ENCODE peak calls at places on chromosomes 11 and 22, in five cellular contexts. A, T, K, X and L are unnamed samples.

GRCh38 chr22:49344196-49344595 is 483.5 kb downstream of the BRD1 start:
- DNase-seq in A (no peak), K (no peak), T (no peak), X (no peak), L (no peak)

GRCh38 chr11:48088682-48089050 is 108.3 kb downstream of the PTPRJ start:
- DNase-seq in T (no peak), K (no peak), X (no peak), A (no peak), L (no peak)

GRCh38 chr11:690738-691633 is 4.0 kb downstream of the DEAF1 start:
- DNase-seq in A (no peak), X (peak), T (no peak), K (no peak), L (no peak)

GRCh38 chr11:69463181-69463891 is 18.1 kb upstream of the LINC01488 start:
- DNase-seq in K (peak), A (no peak), T (no peak), X (no peak), L (no peak)

GRCh38 chr11:58919980-58920379 is 19.3 kb upstream of the GLYATL1 start:
- DNase-seq in K (no peak), T (no peak), A (no peak), X (peak), L (no peak)

GRCh38 chr11:61833478-61833877 is 5.4 kb downstream of the FADS2 start:
- DNase-seq in X (no peak), T (no peak), K (no peak), A (no peak), L (no peak)

GRCh38 chr11:128501576-128502549 is 85.5 kb downstream of the ETS1 start:
- DNase-seq in K (peak), A (peak), X (no peak), T (no peak), L (no peak)

GRCh38 chr22:27715078-27715477 is 86.5 kb downstream of the MN1 start:
- DNase-seq in X (no peak), K (no peak), T (no peak), A (no peak), L (no peak)

GRCh38 chr22:22031183-22031560 is 48.6 kb upstream of the TOP3B start:
- DNase-seq in K (no peak), A (no peak), X (no peak), T (no peak), L (no peak)

GRCh38 chr11:8631395-8632110 is 37.5 kb upstream of the STK33 start:
- DNase-seq in T (no peak), A (no peak), X (peak), K (peak), L (no peak)

GRCh38 chr22:40636380-40637180 is at the start of gene MRTFA:
- DNase-seq in T (peak), X (peak), A (peak), K (peak), L (peak)
- TF ChIP-seq CTCF in T (no peak), X (no peak), A (no peak), K (no peak), L (no peak)

GRCh38 chr22:37330200-37331033 is 48.1 kb downstream of the CYTH4 start:
- DNase-seq in A (peak), T (peak), K (peak), X (peak), L (peak)
- TF ChIP-seq CTCF in A (no peak), T (peak), K (peak), X (no peak), L (no peak)

GRCh38 chr22:23242473-23243001 is 62.2 kb downstream of the BCR start:
- DNase-seq in T (no peak), K (no peak), A (no peak), X (no peak), L (no peak)
- TF ChIP-seq CTCF in T (no peak), K (no peak), A (no peak), X (no peak), L (no peak)

GRCh38 chr11:11356842-11357241 is 3.8 kb upstream of the CSNK2A3 start:
- DNase-seq in T (no peak), A (no peak), K (no peak), X (no peak), L (no peak)
- TF ChIP-seq CTCF in T (no peak), A (no peak), K (no peak), X (no peak), L (no peak)

GRCh38 chr11:118027694-118028093 is 41.5 kb downstream of the IL10RA start:
- DNase-seq in A (no peak), T (no peak), X (no peak), K (no peak), L (no peak)
- TF ChIP-seq CTCF in A (no peak), T (no peak), X (no peak), K (no peak), L (no peak)

GRCh38 chr11:132186699-132187098 is 816.3 kb downstream of the NTM start:
- DNase-seq in X (no peak), K (no peak), T (no peak), A (peak), L (no peak)
- TF ChIP-seq CTCF in X (no peak), K (no peak), T (peak), A (peak), L (no peak)

GRCh38 chr11:116732740-116733385 is 39.9 kb downstream of the BUD13 start:
- DNase-seq in T (peak), A (peak), K (peak), X (peak), L (peak)
- TF ChIP-seq CTCF in T (peak), A (peak), K (peak), X (peak), L (peak)

DNA sequence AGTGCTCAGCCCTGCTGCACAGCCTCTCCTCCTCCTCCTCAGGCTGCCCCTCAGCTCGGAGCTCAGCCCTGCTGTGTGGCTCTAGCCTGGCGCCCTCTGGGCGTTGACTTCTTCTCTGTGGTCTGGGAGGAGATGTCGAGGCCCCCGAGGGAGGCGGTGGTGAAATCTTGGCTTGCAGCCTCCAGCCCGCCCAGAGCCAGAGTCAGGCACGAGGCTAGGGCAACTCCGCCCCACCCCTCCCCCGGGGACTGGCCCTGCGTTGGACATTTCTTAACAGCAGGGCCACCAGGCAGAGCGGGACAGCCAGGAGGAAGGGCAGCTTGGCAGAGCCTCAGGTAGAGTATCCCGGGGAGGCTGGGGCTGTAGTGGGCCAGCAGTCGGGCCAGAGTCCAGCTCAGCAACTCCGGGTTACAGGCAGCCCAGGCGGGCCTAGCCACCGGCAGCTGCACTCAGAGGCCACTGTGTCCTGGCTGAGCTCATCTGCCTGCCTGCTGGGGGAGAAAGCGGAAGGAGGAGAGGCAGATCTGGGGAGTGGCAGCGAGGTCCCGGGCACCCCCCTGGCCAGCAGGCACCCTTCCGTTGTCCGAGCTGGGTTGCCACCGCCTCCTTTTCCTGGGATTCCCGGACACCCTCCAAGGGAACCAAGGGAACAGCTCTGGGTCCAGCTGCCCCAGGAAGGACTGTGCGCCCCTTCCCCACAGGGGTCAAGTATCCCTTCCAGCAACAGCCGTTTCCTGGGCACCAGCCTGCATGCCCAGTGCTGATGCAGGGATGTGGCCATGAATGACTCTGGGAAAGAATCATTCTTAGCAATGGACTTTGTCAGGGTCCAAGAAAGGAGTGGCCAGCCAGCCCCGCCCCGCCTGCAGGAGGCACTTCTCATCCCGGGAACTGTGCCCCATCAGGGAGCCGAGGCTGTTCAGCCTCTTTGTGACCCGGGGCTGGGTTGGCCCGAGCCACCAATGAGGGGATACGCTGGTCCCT is at the start of gene ALDH3B1:
- DNase-seq in T (no peak), X (peak), A (no peak), K (peak), L (peak)
- TF ChIP-seq CTCF in T (no peak), X (no peak), A (no peak), K (no peak), L (no peak)

DNA sequence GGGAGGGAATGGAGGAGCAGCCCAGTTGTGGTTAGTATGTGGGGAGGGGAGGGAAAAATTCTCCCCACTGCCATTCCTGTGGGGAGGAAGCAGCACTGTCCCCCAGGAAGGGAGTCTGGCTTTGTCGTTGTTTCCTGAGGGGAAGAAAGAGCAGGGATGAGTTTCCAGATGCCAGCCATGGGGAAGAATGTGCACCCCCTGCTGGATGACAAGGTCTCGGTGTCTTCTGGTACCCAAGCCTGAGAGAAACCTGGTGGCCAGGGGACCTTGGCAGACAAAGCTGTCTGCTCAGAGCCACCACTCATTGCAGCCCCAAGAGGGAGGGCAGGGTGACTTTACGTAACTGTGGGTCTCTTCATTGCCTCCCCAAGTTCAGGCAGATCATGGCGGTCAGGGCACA is 81.3 kb upstream of the CD82 start:
- DNase-seq in X (no peak), A (peak), T (no peak), K (peak), L (no peak)
- TF ChIP-seq CTCF in X (no peak), A (peak), T (peak), K (peak), L (no peak)

DNA sequence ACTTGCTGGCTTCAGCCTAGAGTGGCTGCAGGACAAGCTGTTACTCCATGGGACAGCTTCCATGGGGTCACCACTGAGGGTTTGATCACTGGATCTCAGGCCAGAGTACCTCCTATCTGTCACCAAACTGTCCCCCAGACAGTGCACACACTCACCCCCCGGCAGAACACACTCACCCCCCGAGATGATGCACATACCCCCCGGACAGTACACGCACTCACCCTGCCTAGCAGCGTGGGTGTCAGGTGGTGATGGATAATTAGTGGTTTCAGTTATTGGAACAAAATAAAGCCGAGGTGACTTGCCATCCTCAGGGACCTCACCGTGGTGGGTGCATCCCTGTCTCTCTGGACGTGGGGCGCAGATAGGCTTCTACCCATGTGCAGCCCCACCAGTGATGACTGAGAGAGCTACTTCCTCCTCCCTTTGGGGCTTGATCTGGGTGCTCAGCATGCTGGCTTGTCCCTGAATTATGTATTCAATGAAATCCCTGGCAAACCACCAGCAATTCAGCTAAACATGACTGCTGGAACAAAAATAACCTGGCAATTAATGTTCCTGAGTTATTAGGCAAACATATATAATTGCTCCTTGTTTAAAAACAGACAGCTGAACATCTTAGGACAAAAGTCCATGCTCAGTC is 18.9 kb downstream of the TANGO2 start:
- DNase-seq in K (no peak), T (no peak), A (no peak), X (no peak), L (no peak)
- TF ChIP-seq CTCF in K (no peak), T (no peak), A (no peak), X (no peak), L (no peak)